ENCODE peak calls at places on chromosomes 6 and 20, in four cellular contexts. Y is cardiac muscle cell; O is brain microvascular endothelial cell; C is CD8-positive, alpha-beta T cell. G is an unnamed sample. For H3K27me3, the result is how much of the 10 kb centered on the place peaks cover.

GRCh38 chr20:32983459-32984112 is 20.6 kb downstream of the SUN5 start:
- DNase-seq in Y (no peak), C (no peak), O (no peak), G (no peak)

GRCh38 chr6:135606392-135606791 is 108.9 kb upstream of the AHI1 start:
- DNase-seq in Y (no peak), C (no peak), O (no peak), G (no peak)

GRCh38 chr20:9059931-9060330 is 9.0 kb upstream of the PLCB4 start:
- DNase-seq in Y (no peak), C (no peak), O (peak), G (no peak)

GRCh38 chr6:89596484-89596883 is 42.1 kb downstream of the LYRM2 start:
- DNase-seq in Y (no peak), C (no peak), O (no peak), G (no peak)

GRCh38 chr20:50589548-50590347 is 79.6 kb downstream of the PTPN1 start:
- DNase-seq in O (no peak), Y (no peak), C (no peak), G (no peak)

GRCh38 chr6:90406957-90407356 is 110.3 kb upstream of the BACH2 start:
- DNase-seq in C (no peak), O (peak), Y (peak), G (no peak)

GRCh38 chr20:34240121-34240520 is 1.1 kb upstream of the ASIP start:
- DNase-seq in O (no peak), C (no peak), Y (no peak), G (no peak)

GRCh38 chr6:147950623-147950987 is 392.0 kb upstream of the SASH1 start:
- DNase-seq in O (peak), Y (peak), C (no peak), G (no peak)

GRCh38 chr20:19934792-19935491 is 82.2 kb upstream of the NAA20 start:
- DNase-seq in O (no peak), Y (no peak), C (no peak), G (no peak)

GRCh38 chr6:113821445-113821844 is 35.7 kb upstream of the MARCKS start:
- DNase-seq in O (no peak), C (no peak), Y (no peak), G (no peak)

GRCh38 chr6:163086563-163086895 is 328.0 kb upstream of the QKI start:
- DNase-seq in Y (peak), C (no peak), O (no peak), G (no peak)

GRCh38 chr20:57632286-57632685 is 12.1 kb upstream of the ZBP1 start:
- DNase-seq in O (no peak), C (no peak), Y (no peak), G (no peak)

GRCh38 chr6:143215363-143215762 is 154.7 kb downstream of the AIG1 start:
- DNase-seq in O (no peak), Y (no peak), C (no peak), G (no peak)

GRCh38 chr20:54140927-54141566 is 32.7 kb downstream of the CYP24A1 start:
- DNase-seq in Y (peak), C (no peak), O (no peak), G (no peak)

GRCh38 chr6:22145823-22146379 is 150.9 kb downstream of the PRL start:
- DNase-seq in C (no peak), O (peak), Y (peak), G (peak)

GRCh38 chr20:57325632-57326356 is 3.8 kb upstream of the SPO11 start:
- DNase-seq in O (no peak), C (no peak), Y (no peak), G (no peak)

GRCh38 chr20:59144831-59145196 is 18.8 kb upstream of the ZNF831 start:
- DNase-seq in Y (no peak), O (no peak), C (no peak), G (no peak)

GRCh38 chr20:43667341-43668132 is 623 bp downstream of the MYBL2 start:
- DNase-seq in Y (peak), O (no peak), C (no peak), G (peak)

GRCh38 chr20:4375881-4376280 is 345.8 kb upstream of the PRND start:
- DNase-seq in O (peak), C (no peak), Y (peak), G (no peak)

GRCh38 chr6:14704383-14705271 is 541.2 kb upstream of the JARID2 start:
- DNase-seq in Y (no peak), O (no peak), C (no peak), G (no peak)

GRCh38 chr6:142387997-142388815 is 86.4 kb downstream of the ADGRG6 start:
- DNase-seq in Y (peak), C (no peak), O (peak), G (no peak)

GRCh38 chr6:12150812-12151432 is 138.8 kb downstream of the HIVEP1 start:
- DNase-seq in Y (no peak), O (no peak), C (peak), G (peak)

GRCh38 chr6:6331393-6331792 is 10.9 kb upstream of the F13A1 start:
- DNase-seq in Y (no peak), O (no peak), C (no peak), G (no peak)

GRCh38 chr6:127176175-127176574 is 57.7 kb downstream of the RSPO3 start:
- DNase-seq in C (no peak), O (no peak), Y (peak), G (no peak)

GRCh38 chr6:96420294-96420693 is 101.3 kb upstream of the UFL1 start:
- DNase-seq in C (no peak), Y (no peak), O (no peak), G (no peak)

GRCh38 chr20:17833036-17833674 is 133.4 kb downstream of the BANF2 start:
- DNase-seq in C (no peak), O (no peak), Y (peak), G (no peak)

GRCh38 chr6:21791066-21791465 is 197.5 kb downstream of the SOX4 start:
- DNase-seq in O (no peak), C (no peak), Y (no peak), G (no peak)

GRCh38 chr6:150719099-150719767 is 119.5 kb downstream of the PLEKHG1 start:
- DNase-seq in C (no peak), Y (no peak), O (no peak), G (no peak)

GRCh38 chr6:124978451-124979293 is 16.4 kb downstream of the RNF217 start:
- DNase-seq in O (no peak), C (no peak), Y (no peak), G (no peak)

GRCh38 chr20:25697132-25697446 is 436 bp upstream of the ZNF337 start:
- DNase-seq in O (no peak), C (no peak), Y (no peak), G (no peak)

GRCh38 chr20:25695532-25696383 is 895 bp downstream of the ZNF337 start:
- DNase-seq in C (peak), Y (no peak), O (no peak), G (no peak)

GRCh38 chr20:25696384-25697131 is at the start of gene ZNF337:
- DNase-seq in C (peak), Y (peak), O (peak), G (peak)

DNA sequence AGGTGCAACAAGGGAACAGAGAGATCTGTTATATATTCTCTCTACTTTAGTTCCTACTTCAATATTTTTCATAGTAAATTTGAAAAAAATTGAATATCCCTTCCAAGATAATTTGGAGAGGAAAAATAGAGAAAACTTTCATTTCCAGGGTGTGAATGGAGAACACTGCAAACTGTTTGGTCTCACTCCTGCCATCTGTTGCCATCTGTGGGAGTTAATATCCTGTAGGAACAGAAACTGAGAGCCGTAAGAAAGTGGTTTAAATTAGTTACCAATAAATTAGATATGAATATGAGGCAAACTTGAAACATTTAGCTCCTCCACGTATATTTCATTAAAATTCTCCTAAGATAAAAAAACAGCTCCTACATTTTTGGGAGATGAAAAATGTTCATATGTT is 4.2 kb downstream of the ZNF337 start:
- DNase-seq in O (no peak), C (no peak), Y (no peak), G (no peak)
- TF ChIP-seq CTCF in O (no peak), C (no peak), Y (no peak), G (no peak)

GRCh38 chr6:99590728-99591672 is 15.6 kb upstream of the PRDM13 start:
- DNase-seq in C (no peak), Y (no peak), O (no peak), G (peak)
- H3K27me3 ChIP-seq in C (under half), Y (half or more), O (half or more), G (half or more)

DNA sequence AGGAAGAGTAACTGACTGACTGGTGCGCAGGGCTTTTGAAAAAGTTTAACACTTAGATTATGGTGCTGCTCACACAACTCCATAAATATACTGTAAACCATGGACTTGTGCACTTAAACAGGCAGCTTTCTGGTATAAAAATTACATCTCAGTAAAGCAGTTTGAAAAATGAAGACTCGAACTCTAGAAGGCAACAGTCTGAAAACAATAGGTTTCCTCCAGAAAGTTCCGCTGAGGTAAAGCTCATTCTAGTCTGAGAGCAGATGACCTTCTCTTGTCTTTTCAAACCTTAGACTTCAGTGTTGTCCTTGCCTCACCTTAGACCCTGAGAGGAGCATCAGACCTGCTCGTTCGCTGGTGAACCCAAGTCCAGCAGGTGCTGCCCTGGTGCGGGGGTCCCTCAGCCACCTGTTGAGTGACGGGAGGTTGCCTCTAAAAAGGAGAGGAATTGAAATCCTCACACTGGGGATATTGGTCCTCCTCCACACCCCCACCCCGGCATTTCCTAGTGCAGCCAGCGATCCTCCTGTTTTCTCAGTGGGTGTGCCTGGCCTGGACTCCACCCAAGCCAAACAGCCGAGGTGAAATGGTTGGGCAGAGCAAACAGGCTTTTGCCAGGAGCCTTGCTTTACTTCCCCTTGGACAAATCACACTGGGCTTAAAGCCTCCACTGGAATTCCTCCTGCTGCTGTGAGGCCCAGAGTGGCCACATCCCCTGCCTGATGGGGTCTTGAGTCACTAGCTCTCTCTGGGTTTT is 14.7 kb upstream of the PYGB start:
- DNase-seq in C (no peak), O (peak), Y (peak), G (no peak)
- H3K4me3 ChIP-seq in C (no peak), O (no peak), Y (no peak), G (no peak)

GRCh38 chr20:15977026-15977425 is 596.2 kb downstream of the KIF16B start:
- DNase-seq in O (no peak), C (no peak), Y (no peak), G (no peak)
- TF ChIP-seq CTCF in O (no peak), C (no peak), Y (no peak), G (no peak)

DNA sequence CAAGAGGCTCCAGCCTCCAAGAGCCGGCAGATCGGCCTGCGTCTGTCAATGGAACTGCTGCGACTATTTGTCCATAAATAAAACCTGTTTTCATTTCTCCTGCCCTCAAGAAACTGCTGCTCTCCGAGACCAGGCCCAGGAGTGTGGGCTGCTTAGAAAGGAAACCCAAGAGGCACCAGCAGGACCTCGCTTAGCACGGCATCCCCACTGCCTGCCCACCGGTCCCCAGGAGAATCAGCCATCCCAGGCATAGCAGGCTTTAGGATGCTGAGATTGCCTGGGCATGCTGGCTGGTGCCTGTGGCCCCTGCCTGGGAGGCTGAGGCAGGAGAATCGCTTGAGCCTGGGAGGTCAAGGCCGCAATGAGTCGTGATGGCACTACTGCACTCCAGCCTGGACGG is 17.6 kb downstream of the NTSR1 start:
- DNase-seq in Y (no peak), C (no peak), O (no peak), G (no peak)
- H3K27me3 ChIP-seq in Y (under half), C (under half), O (under half), G (under half)

DNA sequence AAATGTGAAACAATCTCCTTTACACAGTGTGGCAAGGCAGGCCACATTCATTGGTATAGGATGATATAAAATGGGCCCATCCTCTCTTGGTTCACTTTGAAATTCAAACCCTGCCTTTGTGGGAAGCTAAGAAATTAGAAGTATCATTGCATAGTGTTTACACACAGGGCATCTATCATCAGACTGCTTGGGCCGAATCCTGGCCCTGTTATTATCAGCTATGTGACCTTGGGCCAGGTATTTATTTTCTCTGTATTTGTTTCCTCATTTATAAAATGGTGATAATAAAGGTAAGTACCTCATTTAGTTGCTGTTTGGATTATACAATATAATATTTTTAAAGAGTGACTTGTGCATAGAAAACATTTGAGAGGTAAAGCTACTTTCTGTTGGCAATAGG is 45.5 kb downstream of the PTPRK start:
- DNase-seq in O (no peak), C (no peak), Y (no peak), G (no peak)
- H3K4me3 ChIP-seq in O (no peak), C (no peak), Y (no peak), G (no peak)

GRCh38 chr6:2746557-2747061 is 4.1 kb downstream of the MYLK4 start:
- DNase-seq in O (no peak), C (no peak), Y (no peak), G (peak)

GRCh38 chr6:2745246-2745645 is 5.5 kb downstream of the MYLK4 start:
- DNase-seq in O (no peak), C (no peak), Y (no peak), G (no peak)

GRCh38 chr6:2743280-2744205 is 7.2 kb downstream of the MYLK4 start:
- DNase-seq in O (no peak), Y (no peak), C (no peak), G (no peak)

GRCh38 chr6:2744778-2745177 is 5.9 kb downstream of the MYLK4 start:
- DNase-seq in Y (no peak), O (no peak), C (no peak), G (no peak)

GRCh38 chr6:2744206-2744771 is 6.4 kb downstream of the MYLK4 start:
- DNase-seq in Y (peak), O (peak), C (no peak), G (no peak)
- TF ChIP-seq CTCF in Y (peak), O (peak), C (no peak), G (peak)

GRCh38 chr6:41466437-41466990 is 79.7 kb upstream of the FOXP4 start:
- DNase-seq in O (no peak), Y (peak), C (no peak), G (no peak)
- H3K27me3 ChIP-seq in O (under half), Y (under half), C (under half), G (under half)

GRCh38 chr6:134114918-134115714 is 62.7 kb upstream of the SLC2A12 start:
- DNase-seq in O (no peak), Y (no peak), C (no peak), G (no peak)

GRCh38 chr6:134114489-134114888 is 62.1 kb upstream of the SLC2A12 start:
- DNase-seq in O (no peak), C (no peak), Y (no peak), G (no peak)

GRCh38 chr6:134115715-134116074 is 63.3 kb upstream of the SLC2A12 start:
- DNase-seq in C (no peak), O (no peak), Y (no peak), G (no peak)

GRCh38 chr6:134119481-134119880 is 67.1 kb upstream of the SLC2A12 start:
- DNase-seq in Y (no peak), C (no peak), O (no peak), G (no peak)

GRCh38 chr6:134117409-134117808 is 65.0 kb upstream of the SLC2A12 start:
- DNase-seq in C (no peak), Y (peak), O (peak), G (no peak)
- H3K4me3 ChIP-seq in C (no peak), Y (no peak), O (no peak), G (no peak)

GRCh38 chr6:106611030-106611429 is 18.3 kb downstream of the RTN4IP1 start:
- DNase-seq in C (no peak), Y (no peak), O (no peak), G (no peak)

GRCh38 chr6:106609699-106610098 is 19.6 kb downstream of the RTN4IP1 start:
- DNase-seq in C (no peak), Y (peak), O (no peak), G (peak)

GRCh38 chr6:106612956-106613516 is 16.3 kb downstream of the RTN4IP1 start:
- DNase-seq in Y (no peak), O (no peak), C (no peak), G (no peak)

GRCh38 chr6:106613590-106613989 is 15.7 kb downstream of the RTN4IP1 start:
- DNase-seq in C (no peak), Y (no peak), O (no peak), G (no peak)

GRCh38 chr6:106608080-106608668 is 21.1 kb downstream of the RTN4IP1 start:
- DNase-seq in C (no peak), Y (peak), O (peak), G (peak)
- TF ChIP-seq CTCF in C (peak), Y (peak), O (peak), G (peak)

G was measured in endodermal cell.